ENCODE peak calls at places on chromosomes 1 and 21, in nine cellular contexts. X is HEK293T, M is adrenal gland, V is NCI-H1436, R is GM23338, N is fibroblast of mammary gland, O is M059J, K is ovary, E is uterus. T is an unnamed sample.

GRCh38 chr1:44407430-44408180 is 2.5 kb downstream of the RNF220 start:
- DNase-seq in X (no peak), M (no peak), V (no peak), R (peak), N (no peak), O (no peak), K (no peak), E (no peak), T (no peak)

GRCh38 chr1:98325646-98326441 is 335.7 kb upstream of the SNX7 start:
- DNase-seq in X (no peak), M (no peak), V (no peak), R (no peak), N (peak), O (peak), K (no peak), E (no peak), T (peak)

GRCh38 chr21:42873096-42873495 is 6.2 kb downstream of the WDR4 start:
- DNase-seq in X (peak), M (no peak), V (no peak), R (no peak), N (no peak), O (no peak), K (no peak), E (no peak), T (no peak)

GRCh38 chr1:209899948-209900347 is 38.1 kb upstream of the SYT14 start:
- DNase-seq in X (peak), M (no peak), V (peak), R (peak), N (no peak), O (peak), K (no peak), E (no peak), T (no peak)

GRCh38 chr1:85230305-85230977 is 29.0 kb downstream of the C1orf52 start:
- DNase-seq in X (peak), M (no peak), V (no peak), R (peak), N (no peak), O (no peak), K (no peak), E (no peak), T (no peak)

GRCh38 chr1:28538286-28538685 is 14.6 kb upstream of the TRNAU1AP start:
- DNase-seq in X (no peak), M (no peak), V (no peak), R (no peak), N (no peak), O (no peak), K (no peak), E (no peak), T (no peak)

GRCh38 chr1:89261926-89262540 is 10.6 kb downstream of the GBP5 start:
- DNase-seq in X (peak), M (no peak), V (no peak), R (peak), N (no peak), O (peak), K (peak), E (no peak), T (no peak)

GRCh38 chr1:230068952-230069684 is 2.1 kb downstream of the GALNT2 start:
- DNase-seq in X (peak), M (no peak), V (no peak), R (no peak), N (no peak), O (peak), K (no peak), E (no peak), T (no peak)

GRCh38 chr1:109762821-109763645 is 690 bp downstream of the EPS8L3 start:
- DNase-seq in X (no peak), M (peak), V (no peak), R (no peak), N (peak), O (peak), K (peak), E (peak), T (no peak)